ENCODE peak calls at places on chromosomes 16 and 17, in ten cellular contexts. P is astrocyte; R is suprapubic skin; Q is K562; I is A549; Y is CD8-positive, alpha-beta T cell; O is adrenal gland; B is IMR-90; C is mammary epithelial cell; X is transverse colon. T is an unnamed sample. For H3K4me1, the result is how much of the 10 kb centered on the place peaks cover.

GRCh38 chr17:55116440-55116914 is 147.9 kb downstream of the STXBP4 start:
- DNase-seq in P (no peak), R (no peak), Q (no peak), I (no peak), Y (no peak), O (no peak), B (no peak), C (no peak), X (no peak), T (no peak)

GRCh38 chr17:74798239-74798707 is 22.1 kb upstream of the NAT9 start:
- DNase-seq in P (no peak), R (no peak), Q (no peak), I (no peak), Y (no peak), O (no peak), B (peak), C (no peak), X (no peak), T (no peak)

GRCh38 chr17:29390856-29391631 is 881 bp downstream of the TAOK1 start:
- DNase-seq in P (no peak), R (no peak), Q (peak), I (peak), Y (no peak), O (peak), B (peak), C (peak), X (peak), T (peak)

GRCh38 chr16:17328971-17329370 is 141.8 kb downstream of the XYLT1 start:
- DNase-seq in P (no peak), R (no peak), Q (no peak), I (no peak), Y (no peak), O (no peak), B (no peak), C (no peak), X (peak), T (no peak)

GRCh38 chr17:78600181-78600651 is 23.0 kb upstream of the DNAH17 start:
- DNase-seq in P (peak), R (no peak), Q (no peak), I (no peak), Y (no peak), O (no peak), B (no peak), C (no peak), X (no peak), T (no peak)

GRCh38 chr17:59327891-59328290 is 3.6 kb upstream of the YPEL2 start:
- DNase-seq in P (no peak), R (no peak), Q (no peak), I (no peak), Y (no peak), O (no peak), B (no peak), C (no peak), X (no peak), T (no peak)

GRCh38 chr16:48008011-48008410 is 147.8 kb downstream of the ABCC12 start:
- DNase-seq in P (no peak), R (no peak), Q (no peak), I (no peak), Y (no peak), O (no peak), B (no peak), C (no peak), X (no peak), T (no peak)

GRCh38 chr17:13158511-13159240 is 140.8 kb upstream of the ELAC2 start:
- DNase-seq in P (no peak), R (no peak), Q (no peak), I (no peak), Y (no peak), O (no peak), B (peak), C (no peak), X (no peak), T (no peak)

GRCh38 chr16:12463961-12464360 is 339.7 kb downstream of the CPPED1 start:
- DNase-seq in P (no peak), R (no peak), Q (no peak), I (no peak), Y (no peak), O (no peak), B (no peak), C (no peak), X (no peak), T (no peak)

GRCh38 chr17:33990943-33991706 is 264.0 kb upstream of the CCL2 start:
- DNase-seq in P (no peak), R (no peak), Q (peak), I (no peak), Y (no peak), O (no peak), B (no peak), C (no peak), X (no peak), T (no peak)
- H3K27ac ChIP-seq in P (no peak), R (no peak), Q (no peak), I (no peak), Y (no peak), O (no peak), B (no peak), C (no peak), X (no peak), T (no peak)

DNA sequence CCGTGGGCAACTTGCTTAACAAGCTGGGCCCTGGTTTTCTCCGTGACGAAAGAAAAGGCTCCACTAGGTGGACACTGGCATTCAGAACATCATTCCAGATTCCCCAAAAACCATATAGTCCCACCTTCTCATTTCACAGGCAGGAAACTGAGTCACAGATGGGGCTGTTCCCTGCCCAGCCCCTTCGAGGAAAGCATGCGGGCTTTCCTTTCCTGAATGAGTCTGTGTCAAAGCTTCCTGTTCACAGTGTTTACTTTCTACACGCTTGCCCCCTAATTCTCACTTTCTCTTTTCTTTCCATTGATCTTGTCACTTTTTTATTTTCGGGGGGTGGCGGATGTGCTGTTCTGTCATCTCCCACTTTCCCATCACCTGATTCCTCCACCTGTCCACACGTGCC is 10.3 kb upstream of the LGALS9 start:
- DNase-seq in P (no peak), R (no peak), Q (no peak), I (no peak), Y (no peak), O (no peak), B (no peak), C (no peak), X (no peak), T (no peak)
- H3K4me1 ChIP-seq in P (under half), R (under half), Q (under half), I (under half), Y (under half), O (under half), B (under half), C (under half), X (under half), T (under half)

GRCh38 chr16:26453215-26453614 is 613.5 kb upstream of the C16orf82 start:
- DNase-seq in P (no peak), R (no peak), Q (no peak), I (no peak), Y (no peak), O (no peak), B (no peak), C (no peak), X (no peak), T (no peak)
- TF ChIP-seq CTCF in P (no peak), R (no peak), Q (no peak), I (no peak), Y (no peak), O (no peak), B (no peak), C (no peak), X (no peak), T (no peak)

GRCh38 chr16:68642047-68642435 is 3.1 kb upstream of the CDH3 start:
- DNase-seq in P (no peak), R (no peak), Q (no peak), I (no peak), Y (no peak), O (no peak), B (no peak), C (no peak), X (no peak), T (no peak)

GRCh38 chr16:68644303-68644702 is 807 bp upstream of the CDH3 start:
- DNase-seq in P (no peak), R (no peak), Q (no peak), I (no peak), Y (no peak), O (no peak), B (no peak), C (peak), X (no peak), T (no peak)

GRCh38 chr16:68642436-68643064 is 2.6 kb upstream of the CDH3 start:
- DNase-seq in P (peak), R (no peak), Q (no peak), I (no peak), Y (no peak), O (no peak), B (no peak), C (peak), X (no peak), T (no peak)

GRCh38 chr16:68643847-68644246 is 1.3 kb upstream of the CDH3 start:
- DNase-seq in P (no peak), R (no peak), Q (no peak), I (no peak), Y (no peak), O (no peak), B (no peak), C (no peak), X (no peak), T (no peak)

DNA sequence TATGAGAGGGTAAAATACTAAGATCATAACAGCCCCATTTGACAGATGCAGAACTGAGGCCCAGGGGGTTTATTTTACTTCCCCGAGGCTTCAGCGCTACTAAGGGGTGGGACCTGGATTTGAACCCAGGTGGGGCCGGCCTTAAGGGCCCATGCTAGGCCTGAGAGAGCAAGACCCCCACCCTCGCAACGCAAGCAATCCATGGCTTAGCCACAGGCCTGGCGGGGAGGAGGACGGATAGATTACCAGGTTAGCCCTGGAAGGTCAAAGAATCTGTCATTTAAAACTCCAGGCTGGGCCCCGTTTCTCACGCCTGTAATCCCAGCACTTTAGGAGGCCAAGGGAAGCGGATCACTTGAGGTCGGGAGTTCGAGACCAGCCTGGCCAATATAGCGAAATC is 1.9 kb upstream of the CDH3 start:
- DNase-seq in P (no peak), R (no peak), Q (no peak), I (no peak), Y (no peak), O (no peak), B (no peak), C (no peak), X (no peak), T (no peak)
- H3K27ac ChIP-seq in P (no peak), R (no peak), Q (no peak), I (no peak), Y (no peak), O (no peak), B (no peak), C (peak), X (no peak), T (no peak)